ENCODE peak calls at places on chromosome 12, in four cellular contexts. F, C, B and Y are unnamed samples.

GRCh38 chr12:106602071-106602470 is 19.3 kb downstream of the RFX4 start:
- DNase-seq in F (no peak), C (no peak), B (no peak), Y (no peak)

GRCh38 chr12:121568971-121569808 is 11.6 kb downstream of the KDM2B start:
- DNase-seq in F (no peak), C (no peak), B (no peak), Y (no peak)

GRCh38 chr12:106301241-106301610 is 1.3 kb upstream of the TCP11L2 start:
- DNase-seq in F (no peak), C (no peak), B (no peak), Y (no peak)

GRCh38 chr12:117013726-117014125 is 85.5 kb downstream of the TESC start:
- DNase-seq in F (no peak), C (no peak), B (no peak), Y (no peak)

GRCh38 chr12:95205016-95205415 is 12.3 kb downstream of the FGD6 start:
- DNase-seq in F (no peak), C (no peak), B (no peak), Y (no peak)

GRCh38 chr12:91406920-91407341 is 224.3 kb upstream of the DCN start:
- DNase-seq in F (peak), C (no peak), B (no peak), Y (peak)

GRCh38 chr12:9651265-9651729 is 18.2 kb upstream of the CLEC2D start:
- DNase-seq in F (no peak), C (no peak), B (no peak), Y (no peak)

GRCh38 chr12:131882804-131883520 is 11.5 kb upstream of the ULK1 start:
- DNase-seq in F (no peak), C (no peak), B (no peak), Y (no peak)

GRCh38 chr12:27285395-27285794 is 41.3 kb downstream of the STK38L start:
- DNase-seq in F (no peak), C (no peak), B (no peak), Y (no peak)

GRCh38 chr12:96743606-96744005 is 163.5 kb upstream of the NEDD1 start:
- DNase-seq in F (no peak), C (no peak), B (no peak), Y (no peak)

GRCh38 chr12:122836027-122836921 is 1.0 kb downstream of the HIP1R start:
- DNase-seq in F (peak), C (peak), B (no peak), Y (no peak)

GRCh38 chr12:53267309-53268008 is 640 bp upstream of the ESPL1 start:
- DNase-seq in F (no peak), C (no peak), B (no peak), Y (no peak)

GRCh38 chr12:32437095-32437515 is 37.7 kb downstream of the FGD4 start:
- DNase-seq in F (no peak), C (peak), B (no peak), Y (peak)

GRCh38 chr12:537772-538171 is 78.0 kb downstream of the B4GALNT3 start:
- DNase-seq in F (no peak), C (no peak), B (no peak), Y (peak)

GRCh38 chr12:85866929-85867776 is 6.9 kb upstream of the NTS start:
- DNase-seq in F (no peak), C (peak), B (no peak), Y (peak)

GRCh38 chr12:50488801-50489200 is 16.0 kb upstream of the DIP2B start:
- DNase-seq in F (no peak), C (no peak), B (no peak), Y (no peak)

GRCh38 chr12:4221157-4221556 is 52.4 kb upstream of the CCND2 start:
- DNase-seq in F (no peak), C (no peak), B (no peak), Y (no peak)

GRCh38 chr12:124829008-124829707 is 34.5 kb downstream of the SCARB1 start:
- DNase-seq in F (no peak), C (peak), B (no peak), Y (no peak)

GRCh38 chr12:6377667-6377994 is 2.3 kb upstream of the SCNN1A start:
- DNase-seq in F (no peak), C (no peak), B (no peak), Y (no peak)

GRCh38 chr12:120457133-120457532 is 10.9 kb downstream of the GATC start:
- DNase-seq in F (no peak), C (peak), B (no peak), Y (no peak)

GRCh38 chr12:112961074-112961473 is 17.2 kb upstream of the OAS2 start:
- DNase-seq in F (no peak), C (no peak), B (no peak), Y (no peak)

DNA sequence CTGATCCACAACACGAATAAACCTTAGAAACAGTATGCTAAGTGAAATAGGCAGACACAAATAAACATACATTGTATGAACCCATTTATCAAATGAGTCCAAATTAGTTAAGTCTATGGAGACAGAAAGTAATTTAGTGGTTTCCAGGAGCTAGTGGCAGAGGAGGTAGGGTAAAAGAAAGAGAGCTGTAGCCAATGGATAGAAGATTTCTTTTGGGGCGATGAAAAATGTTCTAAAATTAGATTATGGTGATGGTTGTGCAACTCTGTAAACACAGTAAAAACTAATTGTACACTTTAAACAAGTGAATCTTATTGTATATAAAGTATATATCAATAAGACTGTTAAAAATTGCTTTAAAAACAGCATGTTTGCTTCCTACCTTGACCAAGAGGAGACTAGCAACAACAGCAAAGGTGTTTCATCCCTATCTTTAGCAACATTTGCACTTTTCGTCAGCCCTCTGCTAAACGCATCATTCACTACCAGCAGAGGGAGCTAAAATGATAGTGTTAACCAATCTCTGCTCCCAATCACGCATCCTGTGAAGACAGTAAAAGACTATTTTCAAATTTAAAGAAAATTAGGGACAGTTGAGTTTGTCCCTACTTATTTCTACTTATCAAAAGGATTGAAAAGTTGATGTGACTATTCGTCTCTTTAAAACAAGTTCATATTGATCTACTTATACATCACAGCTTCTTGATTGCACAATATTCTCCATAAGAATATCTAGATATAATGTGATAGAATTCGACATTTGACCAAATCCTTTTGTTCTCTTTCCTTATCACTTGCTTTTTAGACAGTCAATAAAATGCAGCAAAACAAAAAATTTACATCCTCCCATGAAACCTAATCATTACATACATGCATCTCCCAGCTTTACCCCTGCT is 24.0 kb upstream of the LGR5 start:
- DNase-seq in F (peak), C (peak), B (no peak), Y (peak)
- TF ChIP-seq RAD21 in F (peak), C (peak), B (peak), Y (peak)

GRCh38 chr12:108240027-108240785 is 98.9 kb downstream of the CMKLR1 start:
- DNase-seq in F (no peak), C (no peak), B (no peak), Y (no peak)

GRCh38 chr12:108240928-108241327 is 98.2 kb downstream of the CMKLR1 start:
- DNase-seq in F (no peak), C (no peak), B (no peak), Y (no peak)

GRCh38 chr12:108238474-108238873 is 100.6 kb downstream of the CMKLR1 start:
- DNase-seq in F (no peak), C (no peak), B (no peak), Y (no peak)

GRCh38 chr12:108239378-108239777 is 99.7 kb downstream of the CMKLR1 start:
- DNase-seq in F (no peak), C (no peak), B (no peak), Y (no peak)

GRCh38 chr12:108241961-108242360 is 97.2 kb downstream of the CMKLR1 start:
- DNase-seq in F (no peak), C (no peak), B (no peak), Y (no peak)
- TF ChIP-seq MAX in F (no peak), C (no peak), B (no peak), Y (no peak)

DNA sequence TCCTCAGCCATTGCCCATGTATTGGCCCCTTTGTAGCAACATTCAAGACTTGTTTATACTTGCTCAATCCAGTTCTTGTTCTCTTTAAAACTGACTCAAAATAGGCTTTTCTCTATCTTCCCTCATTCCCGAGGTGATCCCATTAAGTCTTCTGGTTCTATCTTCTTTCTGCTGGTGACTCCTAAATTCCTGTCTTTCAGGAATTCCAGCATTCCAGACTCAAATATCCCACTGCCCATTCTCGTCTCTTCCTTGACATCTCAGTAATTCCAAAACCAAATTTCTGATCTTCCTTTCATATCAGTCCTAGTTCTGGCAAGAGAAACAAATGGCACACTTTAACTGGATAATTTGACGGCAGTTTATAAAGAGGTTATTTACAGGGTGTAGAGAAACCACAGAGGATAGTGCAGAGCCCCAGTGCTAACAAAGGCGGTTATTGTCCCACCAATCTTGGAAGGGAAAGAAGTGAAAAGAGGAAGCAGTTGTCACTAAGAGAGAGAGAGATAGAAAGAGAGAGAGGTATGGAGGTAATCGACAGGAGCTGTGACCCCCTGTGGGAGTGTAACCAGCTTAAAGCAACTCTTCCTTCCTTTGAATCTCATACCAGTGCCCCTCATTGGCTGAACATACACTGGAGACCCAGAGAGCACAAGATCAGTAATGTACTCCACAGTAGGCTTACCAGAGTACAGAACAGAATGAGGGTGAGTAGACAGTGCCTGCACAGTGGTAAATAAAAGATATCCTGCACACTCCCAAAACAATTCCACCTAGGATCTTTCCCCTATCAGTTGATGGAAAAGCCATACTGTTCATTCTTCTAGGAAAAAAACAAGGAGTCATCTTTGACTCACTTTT is 177.6 kb upstream of the LMNTD1 start:
- DNase-seq in F (no peak), C (no peak), B (no peak), Y (no peak)
- TF ChIP-seq ATF3 in F (no peak), C (no peak), B (no peak), Y (no peak)

GRCh38 chr12:54653025-54653424 is 4.9 kb upstream of the DCD start:
- DNase-seq in F (no peak), C (no peak), B (no peak), Y (no peak)

GRCh38 chr12:54650884-54651283 is 2.7 kb upstream of the DCD start:
- DNase-seq in F (no peak), C (no peak), B (no peak), Y (no peak)

GRCh38 chr12:54649825-54650224 is 1.7 kb upstream of the DCD start:
- DNase-seq in F (no peak), C (no peak), B (no peak), Y (no peak)

GRCh38 chr12:54648265-54648664 is at the start of gene DCD:
- DNase-seq in F (no peak), C (no peak), B (no peak), Y (no peak)

GRCh38 chr12:54650409-54650808 is 2.2 kb upstream of the DCD start:
- DNase-seq in F (no peak), C (no peak), B (no peak), Y (no peak)
- TF ChIP-seq RAD21 in F (no peak), C (no peak), B (no peak), Y (no peak)

GRCh38 chr12:108777156-108777555 is 45.8 kb upstream of the CORO1C start:
- DNase-seq in F (no peak), C (no peak), B (no peak), Y (no peak)

GRCh38 chr12:108773798-108774788 is 42.8 kb upstream of the CORO1C start:
- DNase-seq in F (no peak), C (peak), B (no peak), Y (no peak)

GRCh38 chr12:108772896-108773797 is 41.8 kb upstream of the CORO1C start:
- DNase-seq in F (no peak), C (no peak), B (no peak), Y (no peak)

GRCh38 chr12:108779998-108780688 is 48.8 kb upstream of the CORO1C start:
- DNase-seq in F (no peak), C (no peak), B (no peak), Y (no peak)

GRCh38 chr12:108778053-108778452 is 46.7 kb upstream of the CORO1C start:
- DNase-seq in F (no peak), C (no peak), B (no peak), Y (no peak)
- TF ChIP-seq MAX in F (no peak), C (no peak), B (no peak), Y (no peak)

DNA sequence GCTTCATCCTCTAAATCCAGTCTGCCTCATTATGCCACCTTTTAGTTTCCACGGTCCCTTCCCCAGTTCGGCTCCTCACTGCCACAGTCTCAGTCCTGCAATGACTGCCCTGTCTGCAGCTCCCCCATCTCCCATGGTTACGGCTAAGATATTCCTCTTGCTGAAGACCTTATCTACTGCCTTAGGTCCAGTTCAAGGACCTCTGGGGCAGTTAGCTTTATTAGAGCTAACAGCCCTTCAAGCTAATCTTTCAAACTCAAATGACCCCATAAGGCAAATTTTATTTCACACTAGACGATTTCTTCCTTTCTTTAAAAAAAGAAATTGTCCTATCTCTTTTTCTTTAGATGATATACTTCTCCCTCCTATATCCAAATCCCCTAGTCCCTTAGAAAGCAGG is 214.7 kb downstream of the MON2 start:
- DNase-seq in F (no peak), C (no peak), B (no peak), Y (no peak)
- TF ChIP-seq ATF3 in F (no peak), C (no peak), B (no peak), Y (no peak)